ENCODE peak calls at places on chromosomes 13 and 19, in five cellular contexts. C is heart right ventricle, Q is mesendoderm, S is mammary epithelial cell, W is aorta. V is an unnamed sample.

GRCh38 chr19:50844296-50844935 is 10.3 kb upstream of the KLK3 start:
- DNase-seq in S (no peak), W (no peak), C (no peak), Q (no peak), V (no peak)

GRCh38 chr13:24866488-24866887 is 102.5 kb downstream of the RNF17 start:
- DNase-seq in W (no peak), S (no peak), Q (no peak), C (no peak), V (no peak)

GRCh38 chr19:33248553-33248953 is 22.9 kb upstream of the SLC7A10 start:
- DNase-seq in S (no peak), Q (no peak), W (no peak), C (no peak), V (no peak)

GRCh38 chr19:3075605-3076431 is 13.5 kb upstream of the TLE5 start:
- DNase-seq in Q (no peak), S (peak; percentile 38), W (peak; percentile 92), C (no peak), V (peak; percentile 13)

GRCh38 chr19:43724896-43725295 is 9.0 kb downstream of the IRGC start:
- DNase-seq in W (no peak), S (no peak), Q (no peak), C (no peak), V (no peak)

GRCh38 chr19:19628499-19629134 is 597 bp upstream of the LPAR2 start:
- DNase-seq in C (no peak), Q (peak; percentile 93), W (no peak), S (peak; percentile 90), V (no peak)

GRCh38 chr13:109733550-109733949 is 52.8 kb downstream of the IRS2 start:
- DNase-seq in Q (no peak), W (peak; percentile 72), C (no peak), S (no peak), V (no peak)

GRCh38 chr19:47239152-47239551 is 8.2 kb upstream of the BBC3 start:
- DNase-seq in S (no peak), Q (no peak), C (no peak), W (no peak), V (no peak)

GRCh38 chr13:105603283-105603682 is 932.2 kb downstream of the EFNB2 start:
- DNase-seq in S (no peak), C (no peak), Q (no peak), W (no peak), V (no peak)

GRCh38 chr13:109869312-109870237 is 83.2 kb upstream of the IRS2 start:
- DNase-seq in C (peak; percentile 80), W (peak; percentile 89), Q (peak; percentile 47), S (peak; percentile 34), V (no peak)

GRCh38 chr13:97224544-97225324 is 2.6 kb downstream of the MBNL2 start:
- DNase-seq in Q (peak; percentile 81), S (peak; percentile 71), W (no peak), C (no peak), V (no peak)

GRCh38 chr19:28482221-28482620 is 730.7 kb downstream of the UQCRFS1 start:
- DNase-seq in S (peak; percentile 76), Q (peak; percentile 66), W (no peak), C (no peak), V (no peak)

GRCh38 chr19:35991731-35992450 is 3.1 kb upstream of the SDHAF1 start:
- DNase-seq in Q (no peak), S (peak; percentile 24), C (no peak), W (no peak), V (no peak)

GRCh38 chr13:33235078-33235477 is 50.5 kb downstream of the STARD13 start:
- DNase-seq in Q (no peak), S (no peak), C (no peak), W (no peak), V (no peak)

GRCh38 chr13:67736646-67737420 is 506.7 kb upstream of the PCDH9 start:
- DNase-seq in W (no peak), C (no peak), S (no peak), Q (peak; percentile 89), V (no peak)

GRCh38 chr13:80338781-80339577 is 1.9 kb downstream of the SPRY2 start:
- DNase-seq in S (peak; percentile 71), C (peak; percentile 78), W (peak; percentile 91), Q (peak; percentile 86), V (peak; percentile 60)

GRCh38 chr13:79767126-79767525 is 286.2 kb downstream of the NDFIP2 start:
- DNase-seq in C (no peak), S (no peak), W (no peak), Q (peak; percentile 47), V (no peak)

GRCh38 chr19:10603873-10604459 is 16.9 kb upstream of the AP1M2 start:
- DNase-seq in C (no peak), W (no peak), S (peak; percentile 29), Q (peak; percentile 42), V (no peak)

GRCh38 chr13:51620165-51620983 is 36.1 kb downstream of the WDFY2 start:
- DNase-seq in Q (no peak), C (peak; percentile 33), S (no peak), W (no peak), V (peak; percentile 21)

GRCh38 chr13:51621597-51621996 is 37.3 kb downstream of the WDFY2 start:
- DNase-seq in C (no peak), W (no peak), S (no peak), Q (no peak), V (no peak)

GRCh38 chr13:51623473-51623872 is 39.2 kb downstream of the WDFY2 start:
- DNase-seq in C (no peak), Q (no peak), W (no peak), S (no peak), V (no peak)

GRCh38 chr13:51618626-51619025 is 34.4 kb downstream of the WDFY2 start:
- DNase-seq in S (peak; percentile 79), C (no peak), W (no peak), Q (no peak), V (peak; percentile 33)

GRCh38 chr13:51619614-51620013 is 35.4 kb downstream of the WDFY2 start:
- DNase-seq in S (peak; percentile 62), W (no peak), C (no peak), Q (no peak), V (no peak)
- H3K27ac ChIP-seq in S (peak overlapping the region; percentile 1), W (no peak overlapping the region), C (peak overlapping the region; percentile 71), Q (no peak overlapping the region), V (peak overlapping the region; percentile 97)

GRCh38 chr13:22726721-22727120 is 454.1 kb upstream of the SGCG start:
- DNase-seq in Q (no peak), C (no peak), S (no peak), W (no peak), V (no peak)
- H3K27ac ChIP-seq in Q (no peak overlapping the region), C (no peak overlapping the region), S (no peak overlapping the region), W (no peak overlapping the region), V (no peak overlapping the region)

DNA sequence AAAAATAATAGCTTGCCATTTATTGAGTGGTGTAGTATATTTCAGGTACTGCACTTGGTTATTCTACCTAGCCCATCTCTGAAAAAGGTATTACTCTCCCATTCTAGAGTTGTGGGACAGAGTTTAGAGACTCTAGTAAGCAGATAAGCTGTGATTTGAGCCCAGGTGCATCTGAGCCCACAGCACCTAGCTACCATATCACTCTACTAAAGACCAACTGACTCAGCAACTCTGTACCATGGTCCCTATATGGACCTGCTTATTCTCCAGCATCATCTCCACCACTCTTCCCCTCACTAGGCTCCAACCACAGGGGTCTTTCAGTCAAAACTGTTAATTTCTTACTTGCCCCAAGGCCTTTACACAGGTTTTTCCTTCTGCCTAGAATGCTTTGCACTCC is 64.4 kb downstream of the UBL3 start:
- DNase-seq in Q (no peak), S (no peak), W (no peak), C (no peak), V (no peak)
- H3K27ac ChIP-seq in Q (no peak overlapping the region), S (no peak overlapping the region), W (no peak overlapping the region), C (no peak overlapping the region), V (no peak overlapping the region)

DNA sequence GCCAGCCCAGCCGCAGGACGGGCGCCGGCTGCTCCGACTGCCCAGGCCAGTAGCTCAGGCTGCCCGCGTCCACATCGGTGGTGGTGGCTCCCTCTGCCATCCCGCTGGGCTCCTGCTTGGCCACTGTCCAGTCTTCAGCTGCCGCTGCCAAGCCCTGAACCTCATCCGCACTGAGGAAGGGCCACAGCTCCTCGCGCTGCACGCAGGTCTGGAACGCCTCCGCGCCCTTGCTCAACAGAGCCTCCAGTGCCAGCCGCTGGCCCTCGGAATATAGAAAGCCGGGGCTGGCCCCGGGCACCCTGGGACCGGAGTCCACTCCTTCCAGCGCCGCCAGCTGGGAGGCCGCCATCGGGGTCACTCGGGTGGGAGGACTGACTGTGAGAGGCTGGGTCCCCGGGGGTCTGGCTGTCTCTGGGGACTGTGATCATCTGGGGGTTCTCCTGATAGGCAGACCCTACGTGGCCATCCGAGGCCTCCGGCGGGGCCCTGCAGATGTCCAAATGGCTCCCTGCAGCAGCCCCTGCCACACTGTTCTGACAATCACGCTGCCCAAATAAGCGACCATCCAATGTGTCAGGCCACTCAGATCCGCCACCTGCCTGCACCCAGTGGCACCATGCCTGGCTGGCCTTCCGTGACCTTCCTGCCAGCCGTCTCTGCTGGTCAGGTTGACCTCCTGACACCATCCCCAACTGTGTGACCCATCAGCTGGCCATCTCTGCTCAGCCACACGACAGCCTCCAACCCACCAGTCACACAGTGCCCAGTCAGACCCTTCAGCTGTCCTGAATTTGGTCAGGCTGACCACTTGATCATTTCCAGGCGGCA is 1.6 kb downstream of the FAM83E start:
- DNase-seq in C (no peak), Q (no peak), S (no peak), W (peak; percentile 79), V (peak; percentile 7)
- H3K27ac ChIP-seq in C (no peak overlapping the region), Q (no peak overlapping the region), S (no peak overlapping the region), W (no peak overlapping the region), V (no peak overlapping the region)

GRCh38 chr19:14061751-14062557 is at the start of gene PALM3:
- DNase-seq in Q (no peak), W (no peak), C (no peak), S (no peak), V (no peak)
- H3K27ac ChIP-seq in Q (no peak within 1 kb of the TSS), W (no peak within 1 kb of the TSS), C (no peak within 1 kb of the TSS), S (no peak within 1 kb of the TSS), V (no peak within 1 kb of the TSS)